ENCODE peak calls at places on chromosomes 16 and 17, in eight cellular contexts. One of them, this sample, is unnamed.

GRCh38 chr16:73382921-73383594 is 335.1 kb upstream of the ZFHX3 start:
- DNase-seq in left ventricle myocardium inferior: no peak
- DNase-seq in heart right ventricle: no peak
- DNase-seq in ovary: no peak
- DNase-seq in HCT116: no peak
- DNase-seq in pancreas: no peak
- DNase-seq in fibroblast of lung: no peak
- DNase-seq in AG04450: no peak
- DNase-seq in this sample: no peak

GRCh38 chr17:6279659-6280058 is 155.3 kb downstream of the AIPL1 start:
- DNase-seq in left ventricle myocardium inferior: no peak
- DNase-seq in heart right ventricle: no peak
- DNase-seq in ovary: no peak
- DNase-seq in HCT116: peak
- DNase-seq in pancreas: no peak
- DNase-seq in fibroblast of lung: no peak
- DNase-seq in AG04450: no peak
- DNase-seq in this sample: no peak

GRCh38 chr16:84482951-84483881 is 21.2 kb downstream of the MEAK7 start:
- DNase-seq in left ventricle myocardium inferior: no peak
- DNase-seq in heart right ventricle: no peak
- DNase-seq in ovary: peak
- DNase-seq in HCT116: no peak
- DNase-seq in pancreas: peak
- DNase-seq in fibroblast of lung: no peak
- DNase-seq in AG04450: no peak
- DNase-seq in this sample: no peak

GRCh38 chr17:78550464-78550863 is 26.7 kb downstream of the DNAH17 start:
- DNase-seq in left ventricle myocardium inferior: no peak
- DNase-seq in heart right ventricle: no peak
- DNase-seq in ovary: no peak
- DNase-seq in HCT116: no peak
- DNase-seq in pancreas: no peak
- DNase-seq in fibroblast of lung: no peak
- DNase-seq in AG04450: no peak
- DNase-seq in this sample: no peak

GRCh38 chr16:75248142-75248535 is 3.3 kb downstream of the BCAR1 start:
- DNase-seq in left ventricle myocardium inferior: peak
- DNase-seq in heart right ventricle: peak
- DNase-seq in ovary: no peak
- DNase-seq in HCT116: no peak
- DNase-seq in pancreas: peak
- DNase-seq in fibroblast of lung: no peak
- DNase-seq in AG04450: no peak
- DNase-seq in this sample: no peak

GRCh38 chr17:51060396-51060795 is 60.3 kb downstream of the SPAG9 start:
- DNase-seq in left ventricle myocardium inferior: no peak
- DNase-seq in heart right ventricle: no peak
- DNase-seq in ovary: no peak
- DNase-seq in HCT116: no peak
- DNase-seq in pancreas: no peak
- DNase-seq in fibroblast of lung: no peak
- DNase-seq in AG04450: no peak
- DNase-seq in this sample: no peak

GRCh38 chr17:82271401-82271800 is 2.1 kb downstream of the CSNK1D start:
- DNase-seq in left ventricle myocardium inferior: no peak
- DNase-seq in heart right ventricle: no peak
- DNase-seq in ovary: no peak
- DNase-seq in HCT116: no peak
- DNase-seq in pancreas: no peak
- DNase-seq in fibroblast of lung: no peak
- DNase-seq in AG04450: no peak
- DNase-seq in this sample: no peak

GRCh38 chr17:3672571-3672970 is 4.0 kb downstream of the EMC6 start:
- DNase-seq in left ventricle myocardium inferior: no peak
- DNase-seq in heart right ventricle: no peak
- DNase-seq in ovary: no peak
- DNase-seq in HCT116: no peak
- DNase-seq in pancreas: no peak
- DNase-seq in fibroblast of lung: no peak
- DNase-seq in AG04450: no peak
- DNase-seq in this sample: no peak

GRCh38 chr17:74856113-74856512 is 3.6 kb downstream of the GRIN2C start:
- DNase-seq in left ventricle myocardium inferior: no peak
- DNase-seq in heart right ventricle: no peak
- DNase-seq in ovary: no peak
- DNase-seq in HCT116: no peak
- DNase-seq in pancreas: no peak
- DNase-seq in fibroblast of lung: no peak
- DNase-seq in AG04450: no peak
- DNase-seq in this sample: no peak

GRCh38 chr17:49996495-49997255 is 1.7 kb upstream of the DLX3 start:
- DNase-seq in left ventricle myocardium inferior: peak
- DNase-seq in heart right ventricle: peak
- DNase-seq in ovary: peak
- DNase-seq in HCT116: no peak
- DNase-seq in pancreas: peak
- DNase-seq in fibroblast of lung: peak
- DNase-seq in AG04450: no peak
- DNase-seq in this sample: peak

GRCh38 chr17:6421700-6422604 is 13.0 kb downstream of the AIPL1 start:
- DNase-seq in left ventricle myocardium inferior: peak
- DNase-seq in heart right ventricle: peak
- DNase-seq in ovary: peak
- DNase-seq in HCT116: peak
- DNase-seq in pancreas: peak
- DNase-seq in fibroblast of lung: peak
- DNase-seq in AG04450: peak
- DNase-seq in this sample: peak

GRCh38 chr16:21223787-21224186 is 9.7 kb upstream of the ANKS4B start:
- DNase-seq in left ventricle myocardium inferior: no peak
- DNase-seq in heart right ventricle: no peak
- DNase-seq in ovary: no peak
- DNase-seq in HCT116: no peak
- DNase-seq in pancreas: no peak
- DNase-seq in fibroblast of lung: no peak
- DNase-seq in AG04450: no peak
- DNase-seq in this sample: no peak
- TF ChIP-seq CTCF in left ventricle myocardium inferior: no peak
- TF ChIP-seq CTCF in heart right ventricle: no peak
- TF ChIP-seq CTCF in ovary: no peak
- TF ChIP-seq CTCF in HCT116: no peak
- TF ChIP-seq CTCF in pancreas: no peak
- TF ChIP-seq CTCF in fibroblast of lung: no peak
- TF ChIP-seq CTCF in AG04450: no peak
- TF ChIP-seq CTCF in this sample: no peak

GRCh38 chr17:19958023-19958422 is 19.6 kb downstream of the AKAP10 start:
- DNase-seq in left ventricle myocardium inferior: no peak
- DNase-seq in heart right ventricle: no peak
- DNase-seq in ovary: no peak
- DNase-seq in HCT116: peak
- DNase-seq in pancreas: no peak
- DNase-seq in fibroblast of lung: peak
- DNase-seq in AG04450: peak
- DNase-seq in this sample: no peak
- H3K27ac ChIP-seq in left ventricle myocardium inferior: no peak
- H3K27ac ChIP-seq in heart right ventricle: no peak
- H3K27ac ChIP-seq in ovary: no peak
- H3K27ac ChIP-seq in HCT116: peak
- H3K27ac ChIP-seq in pancreas: no peak
- H3K27ac ChIP-seq in fibroblast of lung: peak
- H3K27ac ChIP-seq in AG04450: peak
- H3K27ac ChIP-seq in this sample: no peak

DNA sequence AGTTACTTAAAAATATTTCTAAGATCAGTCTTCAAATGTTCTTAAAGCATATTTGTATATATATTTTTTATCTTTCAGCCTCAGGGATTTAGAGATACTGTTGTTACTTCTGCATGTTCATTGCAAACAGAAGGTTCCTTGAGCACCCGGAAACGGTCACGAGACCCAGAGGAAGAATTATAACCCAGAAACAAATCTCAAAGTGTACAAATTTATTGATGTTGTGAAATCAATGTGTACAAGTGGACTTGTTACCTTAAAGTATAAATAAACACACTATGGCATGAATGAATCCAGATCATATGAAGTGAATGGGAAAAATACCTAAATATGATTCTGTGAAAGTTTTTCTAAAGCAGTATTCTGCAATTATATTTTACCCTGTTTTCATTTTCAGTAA is 21.6 kb upstream of the PPM1E start:
- DNase-seq in left ventricle myocardium inferior: no peak
- DNase-seq in heart right ventricle: no peak
- DNase-seq in ovary: no peak
- DNase-seq in HCT116: no peak
- DNase-seq in pancreas: no peak
- DNase-seq in fibroblast of lung: no peak
- DNase-seq in AG04450: no peak
- DNase-seq in this sample: no peak
- H3K4me3 ChIP-seq in left ventricle myocardium inferior: no peak
- H3K4me3 ChIP-seq in heart right ventricle: no peak
- H3K4me3 ChIP-seq in ovary: no peak
- H3K4me3 ChIP-seq in HCT116: no peak
- H3K4me3 ChIP-seq in pancreas: no peak
- H3K4me3 ChIP-seq in fibroblast of lung: no peak
- H3K4me3 ChIP-seq in AG04450: no peak
- H3K4me3 ChIP-seq in this sample: no peak

DNA sequence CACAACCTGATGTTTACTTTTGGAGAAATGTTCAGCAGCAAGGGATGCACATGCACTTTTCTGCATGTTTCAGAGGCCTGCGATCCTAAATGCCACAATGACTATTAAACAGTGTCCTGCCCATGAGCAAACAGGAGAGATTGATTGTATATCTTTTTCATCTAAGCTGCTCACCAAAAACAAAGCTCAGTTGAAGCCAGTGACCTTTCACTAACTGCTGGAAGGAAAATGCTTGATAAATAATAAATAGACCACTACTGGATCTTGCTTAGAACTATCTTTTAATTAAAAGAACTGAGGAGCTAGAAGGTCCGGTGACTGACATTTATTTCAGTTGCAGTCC is 16.3 kb downstream of the MRPS23 start:
- DNase-seq in left ventricle myocardium inferior: no peak
- DNase-seq in heart right ventricle: no peak
- DNase-seq in ovary: no peak
- DNase-seq in HCT116: no peak
- DNase-seq in pancreas: no peak
- DNase-seq in fibroblast of lung: no peak
- DNase-seq in AG04450: no peak
- DNase-seq in this sample: no peak
- TF ChIP-seq CTCF in left ventricle myocardium inferior: peak
- TF ChIP-seq CTCF in heart right ventricle: peak
- TF ChIP-seq CTCF in ovary: no peak
- TF ChIP-seq CTCF in HCT116: no peak
- TF ChIP-seq CTCF in pancreas: no peak
- TF ChIP-seq CTCF in fibroblast of lung: no peak
- TF ChIP-seq CTCF in AG04450: no peak
- TF ChIP-seq CTCF in this sample: no peak

DNA sequence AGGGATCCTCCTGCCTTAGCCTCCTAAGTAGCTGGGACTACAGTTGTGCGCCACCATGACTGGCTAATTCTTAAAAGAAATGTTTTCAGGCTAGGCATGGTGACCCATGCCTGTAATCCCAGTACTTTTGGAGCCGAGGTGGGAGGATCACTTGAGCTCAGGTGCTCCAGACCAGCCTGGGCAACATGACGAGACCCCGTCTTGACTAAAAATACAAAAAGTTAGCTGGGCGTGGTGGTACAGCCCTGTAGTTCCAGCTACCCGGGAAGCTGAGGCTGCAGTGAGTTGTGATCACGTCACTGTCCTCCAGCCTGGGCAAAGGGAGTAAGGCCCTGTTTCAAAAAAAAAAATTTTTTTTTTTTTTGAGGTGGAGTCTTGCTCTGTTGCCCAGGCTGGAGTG is 173.1 kb downstream of the SEC14L1 start:
- DNase-seq in left ventricle myocardium inferior: no peak
- DNase-seq in heart right ventricle: no peak
- DNase-seq in ovary: no peak
- DNase-seq in HCT116: no peak
- DNase-seq in pancreas: peak
- DNase-seq in fibroblast of lung: no peak
- DNase-seq in AG04450: no peak
- DNase-seq in this sample: no peak
- H3K27ac ChIP-seq in left ventricle myocardium inferior: peak
- H3K27ac ChIP-seq in heart right ventricle: no peak
- H3K27ac ChIP-seq in ovary: peak
- H3K27ac ChIP-seq in HCT116: no peak
- H3K27ac ChIP-seq in pancreas: no peak
- H3K27ac ChIP-seq in fibroblast of lung: no peak
- H3K27ac ChIP-seq in AG04450: peak
- H3K27ac ChIP-seq in this sample: no peak

GRCh38 chr16:88770459-88771293 is 14.3 kb downstream of the PIEZO1 start:
- DNase-seq in left ventricle myocardium inferior: peak
- DNase-seq in heart right ventricle: peak
- DNase-seq in ovary: no peak
- DNase-seq in HCT116: peak
- DNase-seq in pancreas: no peak
- DNase-seq in fibroblast of lung: peak
- DNase-seq in AG04450: peak
- DNase-seq in this sample: peak
- H3K4me3 ChIP-seq in left ventricle myocardium inferior: peak
- H3K4me3 ChIP-seq in heart right ventricle: peak
- H3K4me3 ChIP-seq in ovary: peak
- H3K4me3 ChIP-seq in HCT116: peak
- H3K4me3 ChIP-seq in pancreas: peak
- H3K4me3 ChIP-seq in fibroblast of lung: no peak
- H3K4me3 ChIP-seq in AG04450: peak
- H3K4me3 ChIP-seq in this sample: no peak

GRCh38 chr17:79579074-79579800 is 31.6 kb downstream of the RBFOX3 start:
- DNase-seq in left ventricle myocardium inferior: no peak
- DNase-seq in heart right ventricle: no peak
- DNase-seq in ovary: no peak
- DNase-seq in HCT116: no peak
- DNase-seq in pancreas: no peak
- DNase-seq in fibroblast of lung: no peak
- DNase-seq in AG04450: no peak
- DNase-seq in this sample: no peak
- TF ChIP-seq CTCF in left ventricle myocardium inferior: no peak
- TF ChIP-seq CTCF in heart right ventricle: no peak
- TF ChIP-seq CTCF in ovary: no peak
- TF ChIP-seq CTCF in HCT116: no peak
- TF ChIP-seq CTCF in pancreas: no peak
- TF ChIP-seq CTCF in fibroblast of lung: no peak
- TF ChIP-seq CTCF in AG04450: no peak
- TF ChIP-seq CTCF in this sample: no peak

This sample was measured in HL-60.